ENCODE peak calls at places on chromosome X, in nine cellular contexts. Z, E, I, P, Y, W, D, J and G are unnamed samples.

GRCh38 chrX:114162068-114162735 is 421.7 kb upstream of the HTR2C start:
- DNase-seq in Z (no peak), E (peak), I (peak), P (no peak), Y (no peak), W (no peak), D (no peak), J (no peak), G (no peak)

GRCh38 chrX:139929876-139930275 is 3.0 kb downstream of the ATP11C start:
- DNase-seq in Z (no peak), E (no peak), I (no peak), P (no peak), Y (no peak), W (no peak), D (no peak), J (no peak), G (no peak)

GRCh38 chrX:144612076-144612475 is 635.2 kb upstream of the SPANXN1 start:
- DNase-seq in Z (no peak), E (no peak), I (no peak), P (no peak), Y (no peak), W (no peak), D (no peak), J (no peak), G (no peak)

GRCh38 chrX:154505726-154506125 is 10.3 kb downstream of the FAM3A start:
- DNase-seq in Z (peak), E (no peak), I (no peak), P (no peak), Y (peak), W (peak), D (no peak), J (peak), G (no peak)

GRCh38 chrX:38679695-38680094 is 118.4 kb downstream of the TSPAN7 start:
- DNase-seq in Z (no peak), E (no peak), I (no peak), P (no peak), Y (no peak), W (no peak), D (no peak), J (no peak), G (no peak)

GRCh38 chrX:115719171-115719570 is 158.2 kb downstream of the PLS3 start:
- DNase-seq in Z (no peak), E (peak), I (no peak), P (no peak), Y (no peak), W (no peak), D (no peak), J (no peak), G (no peak)

GRCh38 chrX:107450823-107451509 is 1.5 kb downstream of the FRMPD3 start:
- DNase-seq in Z (no peak), E (no peak), I (peak), P (peak), Y (no peak), W (no peak), D (no peak), J (no peak), G (no peak)

GRCh38 chrX:46165411-46165810 is 379.8 kb downstream of the ZNF674 start:
- DNase-seq in Z (no peak), E (no peak), I (peak), P (no peak), Y (peak), W (peak), D (no peak), J (peak), G (peak)

GRCh38 chrX:78658851-78659744 is at the start of gene RTL3:
- DNase-seq in Z (no peak), E (no peak), I (no peak), P (no peak), Y (peak), W (peak), D (no peak), J (peak), G (no peak)

GRCh38 chrX:23333842-23334535 is 660 bp upstream of the PTCHD1 start:
- DNase-seq in Z (no peak), E (peak), I (peak), P (no peak), Y (no peak), W (no peak), D (no peak), J (no peak), G (no peak)

GRCh38 chrX:112766774-112767173 is 73.9 kb downstream of the AMOT start:
- DNase-seq in Z (no peak), E (no peak), I (no peak), P (no peak), Y (no peak), W (no peak), D (no peak), J (no peak), G (no peak)

GRCh38 chrX:112774142-112774541 is 66.5 kb downstream of the AMOT start:
- DNase-seq in Z (no peak), E (no peak), I (no peak), P (no peak), Y (no peak), W (no peak), D (no peak), J (no peak), G (no peak)

GRCh38 chrX:112768563-112768962 is 72.1 kb downstream of the AMOT start:
- DNase-seq in Z (no peak), E (no peak), I (no peak), P (no peak), Y (no peak), W (no peak), D (no peak), J (no peak), G (no peak)

GRCh38 chrX:112769034-112769433 is 71.6 kb downstream of the AMOT start:
- DNase-seq in Z (no peak), E (no peak), I (no peak), P (no peak), Y (no peak), W (peak), D (no peak), J (no peak), G (no peak)
- H3K4me3 ChIP-seq in Z (no peak), E (no peak), I (no peak), P (no peak), Y (no peak), W (no peak), D (no peak), J (no peak), G (no peak)

GRCh38 chrX:104045642-104046041 is 5.9 kb downstream of the H2BW2 start:
- DNase-seq in Z (no peak), E (no peak), I (no peak), P (no peak), Y (no peak), W (no peak), D (no peak), J (no peak), G (no peak)
- H3K4me3 ChIP-seq in Z (no peak), E (no peak), I (no peak), P (no peak), Y (no peak), W (no peak), D (no peak), J (no peak), G (no peak)

DNA sequence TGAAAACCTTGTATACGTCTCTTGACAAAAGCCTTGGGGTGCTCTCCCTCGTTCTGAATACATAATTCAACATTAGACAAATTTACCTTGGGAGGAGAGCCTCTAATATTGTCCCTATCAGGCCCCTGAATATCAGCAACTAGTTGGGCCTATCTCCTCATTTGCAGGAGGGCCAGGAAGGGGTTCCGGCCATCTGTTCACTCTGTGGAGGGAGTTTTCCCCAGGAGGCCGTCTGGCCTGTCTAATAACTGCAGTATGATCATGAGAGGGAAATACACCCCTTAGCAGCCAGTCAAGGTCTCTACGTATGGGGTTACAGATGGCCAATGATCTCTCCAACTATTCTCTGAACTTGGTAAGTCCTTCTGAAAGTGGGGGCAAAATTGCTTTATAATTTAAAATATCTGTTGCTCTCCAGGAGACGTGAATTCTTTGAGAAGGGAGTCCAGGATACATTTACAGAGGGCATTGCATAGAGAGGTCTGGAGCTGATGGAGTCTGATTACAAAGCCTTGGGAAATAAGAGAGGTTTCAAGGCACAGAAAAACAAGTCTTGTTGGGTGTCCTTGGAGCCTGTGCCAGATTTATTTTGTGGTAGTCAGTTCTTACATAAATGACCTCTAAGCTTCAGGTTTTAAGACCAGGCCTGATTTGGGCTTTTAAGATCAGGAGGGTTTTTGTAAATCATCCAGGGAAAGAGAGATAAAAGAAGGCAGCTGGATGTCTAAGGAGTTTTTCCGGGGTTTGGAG is 48.2 kb upstream of the UXT start:
- DNase-seq in Z (no peak), E (no peak), I (no peak), P (no peak), Y (peak), W (no peak), D (no peak), J (peak), G (no peak)
- H3K4me3 ChIP-seq in Z (no peak), E (no peak), I (no peak), P (no peak), Y (no peak), W (no peak), D (no peak), J (no peak), G (no peak)

DNA sequence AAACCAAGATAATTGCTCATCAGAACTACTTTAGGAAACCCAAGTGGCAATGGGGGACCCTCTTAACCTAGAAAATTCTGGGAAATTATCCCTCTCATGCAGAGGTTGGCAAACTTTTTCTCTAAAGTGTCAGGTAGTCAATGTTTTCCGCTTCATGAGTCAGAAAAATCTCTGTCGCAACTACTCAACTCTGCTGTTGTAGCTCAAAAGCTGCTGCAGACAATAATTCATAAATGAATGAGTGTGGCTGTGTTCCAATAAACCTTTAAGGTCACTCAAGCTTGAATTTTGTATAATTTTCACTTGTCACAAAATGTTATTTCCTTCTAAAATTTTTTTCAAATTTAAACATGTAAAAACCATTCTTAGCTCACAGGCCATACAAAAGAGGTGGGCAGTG is 193.4 kb upstream of the MID1 start:
- DNase-seq in Z (no peak), E (no peak), I (no peak), P (no peak), Y (no peak), W (no peak), D (no peak), J (no peak), G (no peak)
- H3K4me3 ChIP-seq in Z (no peak), E (no peak), I (no peak), P (no peak), Y (no peak), W (no peak), D (no peak), J (no peak), G (no peak)

GRCh38 chrX:153474266-153474665 is 3.9 kb upstream of the HAUS7 start:
- DNase-seq in Z (no peak), E (no peak), I (no peak), P (no peak), Y (no peak), W (no peak), D (no peak), J (no peak), G (no peak)

GRCh38 chrX:153475751-153476281 is 5.4 kb upstream of the HAUS7 start:
- DNase-seq in Z (no peak), E (no peak), I (no peak), P (no peak), Y (no peak), W (no peak), D (no peak), J (no peak), G (no peak)

GRCh38 chrX:153473126-153473525 is 2.8 kb upstream of the HAUS7 start:
- DNase-seq in Z (no peak), E (no peak), I (no peak), P (no peak), Y (no peak), W (no peak), D (no peak), J (no peak), G (no peak)

GRCh38 chrX:153476628-153477027 is 6.3 kb upstream of the HAUS7 start:
- DNase-seq in Z (no peak), E (peak), I (no peak), P (no peak), Y (peak), W (peak), D (no peak), J (peak), G (no peak)

GRCh38 chrX:153474718-153475117 is 4.3 kb upstream of the HAUS7 start:
- DNase-seq in Z (no peak), E (peak), I (peak), P (peak), Y (peak), W (peak), D (peak), J (peak), G (no peak)
- H3K4me3 ChIP-seq in Z (no peak), E (no peak), I (no peak), P (no peak), Y (no peak), W (no peak), D (peak), J (no peak), G (no peak)

GRCh38 chrX:131830400-131831184 is 192.5 kb upstream of the STK26 start:
- DNase-seq in Z (peak), E (no peak), I (peak), P (peak), Y (peak), W (peak), D (peak), J (peak), G (peak)
- H3K4me3 ChIP-seq in Z (peak), E (no peak), I (peak), P (no peak), Y (no peak), W (peak), D (no peak), J (peak), G (no peak)

GRCh38 chrX:42366181-42366580 is 411.8 kb downstream of the PPP1R2C start:
- DNase-seq in Z (no peak), E (no peak), I (no peak), P (no peak), Y (no peak), W (no peak), D (no peak), J (no peak), G (no peak)
- H3K4me3 ChIP-seq in Z (no peak), E (no peak), I (no peak), P (no peak), Y (no peak), W (no peak), D (no peak), J (no peak), G (no peak)

GRCh38 chrX:97311066-97311778 is 427.5 kb downstream of the RPA4 start:
- DNase-seq in Z (no peak), E (no peak), I (peak), P (no peak), Y (no peak), W (no peak), D (no peak), J (no peak), G (no peak)
- H3K4me3 ChIP-seq in Z (no peak), E (no peak), I (no peak), P (no peak), Y (no peak), W (no peak), D (no peak), J (no peak), G (no peak)

DNA sequence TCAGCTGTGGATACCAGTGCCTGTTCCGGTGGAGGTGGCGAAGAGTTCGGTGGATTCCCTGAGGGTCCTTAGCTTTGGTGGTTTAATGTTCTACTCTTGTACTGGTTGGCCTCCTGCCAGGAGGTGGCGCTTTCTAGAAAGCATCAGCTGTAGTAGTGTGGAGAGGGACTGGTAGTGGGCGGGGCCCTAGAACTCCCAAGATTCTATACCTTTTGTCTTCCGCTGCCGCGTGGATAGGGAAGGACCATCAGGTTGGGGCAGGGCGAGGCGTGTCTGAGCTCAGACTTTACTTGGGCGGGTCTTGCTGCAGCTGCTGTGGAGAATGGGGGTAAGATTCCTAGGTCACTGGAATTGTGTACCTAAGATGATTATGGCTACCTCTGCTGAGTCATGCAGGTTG is 390.3 kb downstream of the FAM47A start:
- DNase-seq in Z (peak), E (no peak), I (peak), P (no peak), Y (no peak), W (no peak), D (no peak), J (no peak), G (no peak)
- H3K4me3 ChIP-seq in Z (peak), E (no peak), I (no peak), P (no peak), Y (no peak), W (no peak), D (no peak), J (no peak), G (no peak)

DNA sequence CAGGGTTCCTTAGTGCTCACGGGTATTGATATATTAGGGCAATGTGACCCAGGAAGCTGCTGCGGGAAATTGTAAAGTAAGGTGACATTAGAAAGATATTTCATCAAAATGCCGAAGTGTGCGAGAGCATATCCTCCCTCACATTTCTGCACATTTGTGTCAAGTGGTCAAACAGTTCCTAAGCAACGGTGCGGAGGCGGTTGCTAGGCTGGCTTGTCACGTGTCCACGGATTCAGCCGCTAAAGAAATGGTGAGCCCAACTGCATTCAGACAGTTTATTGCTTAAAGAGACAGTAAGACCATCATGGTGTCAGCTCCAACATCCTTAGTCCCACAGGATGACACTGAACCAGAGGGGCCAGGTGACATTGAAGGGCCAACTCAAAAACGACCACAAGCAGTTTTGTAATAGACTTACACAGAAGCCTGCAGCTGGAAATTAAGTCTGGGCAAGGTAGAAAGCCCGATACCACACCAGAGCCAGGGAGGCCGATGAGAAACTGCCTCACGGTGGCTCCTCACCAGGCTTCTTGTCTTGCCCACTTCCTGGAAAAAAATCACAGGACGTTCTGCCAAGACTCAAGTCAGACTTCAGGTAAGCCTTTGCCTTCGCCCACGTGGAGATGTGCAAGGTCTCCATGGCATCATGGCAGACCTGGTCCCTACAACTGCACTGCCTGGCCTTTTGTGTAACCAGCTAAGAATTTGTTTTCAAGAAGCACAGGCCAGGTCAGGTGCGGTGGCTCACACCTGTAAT is 50.4 kb downstream of the USP11 start:
- DNase-seq in Z (no peak), E (no peak), I (no peak), P (peak), Y (peak), W (peak), D (no peak), J (peak), G (peak)
- H3K4me3 ChIP-seq in Z (no peak), E (no peak), I (no peak), P (no peak), Y (no peak), W (no peak), D (no peak), J (no peak), G (no peak)